ENCODE peak calls at places on chromosome X, in ten cellular contexts. One of them, this sample, is unnamed.
A peak's percentile ranks its signal among the peaks of the same experiment; 100 is the strongest.

GRCh38 chrX:69152398-69152797 is 12.9 kb downstream of the PJA1 start:
- DNase-seq in hepatocyte: no peak
- DNase-seq in cardiac fibroblast: peak; percentile 12
- DNase-seq in AG10803: no peak
- DNase-seq in heart right ventricle: no peak
- DNase-seq in tibial nerve: no peak
- DNase-seq in transverse colon: peak; percentile 43
- DNase-seq in endodermal cell: peak; percentile 38
- DNase-seq in AG09309: no peak
- DNase-seq in right lobe of liver: peak; percentile 80
- DNase-seq in this sample: peak; percentile 60

GRCh38 chrX:43655961-43656494 is at the start of gene MAOA:
- DNase-seq in right lobe of liver: peak; percentile 86
- DNase-seq in tibial nerve: peak; percentile 86
- DNase-seq in transverse colon: peak; percentile 88
- DNase-seq in heart right ventricle: peak; percentile 77
- DNase-seq in cardiac fibroblast: peak; percentile 67
- DNase-seq in AG10803: no peak
- DNase-seq in endodermal cell: peak; percentile 80
- DNase-seq in AG09309: no peak
- DNase-seq in hepatocyte: peak; percentile 73
- DNase-seq in this sample: peak; percentile 71

GRCh38 chrX:65300104-65300809 is 234.3 kb downstream of the LAS1L start:
- DNase-seq in hepatocyte: no peak
- DNase-seq in cardiac fibroblast: no peak
- DNase-seq in AG09309: no peak
- DNase-seq in endodermal cell: peak; percentile 85
- DNase-seq in right lobe of liver: no peak
- DNase-seq in AG10803: no peak
- DNase-seq in heart right ventricle: no peak
- DNase-seq in transverse colon: no peak
- DNase-seq in tibial nerve: no peak
- DNase-seq in this sample: no peak

GRCh38 chrX:108439434-108439883 is at the start of gene COL4A5:
- DNase-seq in AG09309: no peak
- DNase-seq in right lobe of liver: no peak
- DNase-seq in AG10803: peak; percentile 61
- DNase-seq in endodermal cell: peak; percentile 85
- DNase-seq in cardiac fibroblast: peak; percentile 92
- DNase-seq in tibial nerve: no peak
- DNase-seq in hepatocyte: peak; percentile 72
- DNase-seq in heart right ventricle: peak; percentile 25
- DNase-seq in transverse colon: peak; percentile 16
- DNase-seq in this sample: peak; percentile 91

GRCh38 chrX:103211012-103211715 is 3.7 kb upstream of the BEX4 start:
- DNase-seq in AG10803: peak; percentile 40
- DNase-seq in AG09309: no peak
- DNase-seq in endodermal cell: peak; percentile 83
- DNase-seq in cardiac fibroblast: peak; percentile 60
- DNase-seq in right lobe of liver: no peak
- DNase-seq in transverse colon: peak; percentile 38
- DNase-seq in tibial nerve: no peak
- DNase-seq in heart right ventricle: no peak
- DNase-seq in hepatocyte: peak; percentile 62
- DNase-seq in this sample: peak; percentile 53

GRCh38 chrX:118197730-118198129 is 81.1 kb upstream of the KLHL13 start:
- DNase-seq in cardiac fibroblast: no peak
- DNase-seq in right lobe of liver: no peak
- DNase-seq in AG09309: no peak
- DNase-seq in hepatocyte: no peak
- DNase-seq in heart right ventricle: no peak
- DNase-seq in transverse colon: no peak
- DNase-seq in endodermal cell: no peak
- DNase-seq in AG10803: no peak
- DNase-seq in tibial nerve: no peak
- DNase-seq in this sample: no peak

GRCh38 chrX:133335027-133335426 is 80.3 kb downstream of the GPC4 start:
- DNase-seq in cardiac fibroblast: peak; percentile 35
- DNase-seq in tibial nerve: no peak
- DNase-seq in hepatocyte: peak; percentile 31
- DNase-seq in AG09309: peak; percentile 8
- DNase-seq in transverse colon: peak; percentile 13
- DNase-seq in endodermal cell: no peak
- DNase-seq in right lobe of liver: no peak
- DNase-seq in heart right ventricle: no peak
- DNase-seq in AG10803: peak; percentile 28
- DNase-seq in this sample: peak; percentile 46

GRCh38 chrX:30150196-30150895 is 65.0 kb upstream of the MAGEB2 start:
- DNase-seq in hepatocyte: no peak
- DNase-seq in AG09309: no peak
- DNase-seq in transverse colon: no peak
- DNase-seq in AG10803: no peak
- DNase-seq in tibial nerve: no peak
- DNase-seq in endodermal cell: no peak
- DNase-seq in cardiac fibroblast: no peak
- DNase-seq in right lobe of liver: no peak
- DNase-seq in heart right ventricle: no peak
- DNase-seq in this sample: peak; percentile 37

GRCh38 chrX:139692908-139693307 is 15.1 kb downstream of the MCF2 start:
- DNase-seq in transverse colon: no peak
- DNase-seq in tibial nerve: no peak
- DNase-seq in heart right ventricle: no peak
- DNase-seq in hepatocyte: no peak
- DNase-seq in AG10803: no peak
- DNase-seq in AG09309: no peak
- DNase-seq in cardiac fibroblast: no peak
- DNase-seq in endodermal cell: peak; percentile 47
- DNase-seq in right lobe of liver: no peak
- DNase-seq in this sample: no peak

GRCh38 chrX:139692506-139692849 is 15.5 kb downstream of the MCF2 start:
- DNase-seq in transverse colon: no peak
- DNase-seq in AG09309: no peak
- DNase-seq in hepatocyte: no peak
- DNase-seq in heart right ventricle: no peak
- DNase-seq in cardiac fibroblast: peak; percentile 0
- DNase-seq in tibial nerve: no peak
- DNase-seq in AG10803: peak; percentile 1
- DNase-seq in right lobe of liver: no peak
- DNase-seq in endodermal cell: peak; percentile 74
- DNase-seq in this sample: peak; percentile 0

GRCh38 chrX:139691843-139692505 is 16.0 kb downstream of the MCF2 start:
- DNase-seq in cardiac fibroblast: peak; percentile 0
- DNase-seq in right lobe of liver: no peak
- DNase-seq in AG09309: no peak
- DNase-seq in hepatocyte: peak; percentile 5
- DNase-seq in AG10803: no peak
- DNase-seq in tibial nerve: no peak
- DNase-seq in heart right ventricle: no peak
- DNase-seq in transverse colon: no peak
- DNase-seq in endodermal cell: peak; percentile 74
- DNase-seq in this sample: peak; percentile 3

GRCh38 chrX:139691493-139691842 is 16.5 kb downstream of the MCF2 start:
- DNase-seq in AG09309: no peak
- DNase-seq in right lobe of liver: no peak
- DNase-seq in transverse colon: no peak
- DNase-seq in endodermal cell: no peak
- DNase-seq in hepatocyte: peak; percentile 5
- DNase-seq in AG10803: peak; percentile 3
- DNase-seq in heart right ventricle: peak; percentile 13
- DNase-seq in tibial nerve: no peak
- DNase-seq in cardiac fibroblast: peak; percentile 5
- DNase-seq in this sample: peak; percentile 4
- H3K4me3 ChIP-seq in AG09309: peak overlapping the region; percentile 12
- H3K4me3 ChIP-seq in right lobe of liver: peak overlapping the region; percentile 9
- H3K4me3 ChIP-seq in transverse colon: no peak overlapping the region
- H3K4me3 ChIP-seq in endodermal cell: no peak overlapping the region
- H3K4me3 ChIP-seq in hepatocyte: no peak overlapping the region
- H3K4me3 ChIP-seq in AG10803: peak overlapping the region; percentile 45
- H3K4me3 ChIP-seq in heart right ventricle: peak overlapping the region; percentile 53
- H3K4me3 ChIP-seq in tibial nerve: no peak overlapping the region
- H3K4me3 ChIP-seq in cardiac fibroblast: peak overlapping the region; percentile 22
- H3K4me3 ChIP-seq in this sample: peak overlapping the region; percentile 32

GRCh38 chrX:12971282-12972003 is 3.5 kb upstream of the TMSB4X start:
- DNase-seq in cardiac fibroblast: no peak
- DNase-seq in AG10803: no peak
- DNase-seq in hepatocyte: no peak
- DNase-seq in AG09309: no peak
- DNase-seq in transverse colon: no peak
- DNase-seq in tibial nerve: no peak
- DNase-seq in right lobe of liver: no peak
- DNase-seq in endodermal cell: no peak
- DNase-seq in heart right ventricle: no peak
- DNase-seq in this sample: no peak

GRCh38 chrX:12972867-12973560 is 1.9 kb upstream of the TMSB4X start:
- DNase-seq in AG09309: no peak
- DNase-seq in cardiac fibroblast: no peak
- DNase-seq in AG10803: no peak
- DNase-seq in transverse colon: no peak
- DNase-seq in heart right ventricle: no peak
- DNase-seq in hepatocyte: no peak
- DNase-seq in right lobe of liver: no peak
- DNase-seq in endodermal cell: no peak
- DNase-seq in tibial nerve: no peak
- DNase-seq in this sample: no peak

GRCh38 chrX:12972239-12972638 is 2.7 kb upstream of the TMSB4X start:
- DNase-seq in hepatocyte: no peak
- DNase-seq in cardiac fibroblast: no peak
- DNase-seq in AG10803: no peak
- DNase-seq in tibial nerve: no peak
- DNase-seq in transverse colon: no peak
- DNase-seq in right lobe of liver: no peak
- DNase-seq in heart right ventricle: no peak
- DNase-seq in AG09309: no peak
- DNase-seq in endodermal cell: no peak
- DNase-seq in this sample: no peak

GRCh38 chrX:12967711-12968465 is 7.0 kb upstream of the TMSB4X start:
- DNase-seq in hepatocyte: no peak
- DNase-seq in right lobe of liver: no peak
- DNase-seq in AG09309: no peak
- DNase-seq in cardiac fibroblast: no peak
- DNase-seq in transverse colon: no peak
- DNase-seq in endodermal cell: no peak
- DNase-seq in heart right ventricle: no peak
- DNase-seq in tibial nerve: no peak
- DNase-seq in AG10803: no peak
- DNase-seq in this sample: no peak

GRCh38 chrX:12970691-12971202 is 4.2 kb upstream of the TMSB4X start:
- DNase-seq in hepatocyte: peak; percentile 79
- DNase-seq in cardiac fibroblast: peak; percentile 81
- DNase-seq in tibial nerve: no peak
- DNase-seq in heart right ventricle: no peak
- DNase-seq in endodermal cell: peak; percentile 80
- DNase-seq in AG10803: peak; percentile 67
- DNase-seq in transverse colon: no peak
- DNase-seq in right lobe of liver: no peak
- DNase-seq in AG09309: no peak
- DNase-seq in this sample: no peak
- TF ChIP-seq CTCF in hepatocyte: peak; percentile 76
- TF ChIP-seq CTCF in cardiac fibroblast: peak; percentile 37
- TF ChIP-seq CTCF in tibial nerve: peak; percentile 47
- TF ChIP-seq CTCF in heart right ventricle: peak; percentile 69
- TF ChIP-seq CTCF in endodermal cell: peak; percentile 66
- TF ChIP-seq CTCF in AG10803: peak; percentile 59
- TF ChIP-seq CTCF in transverse colon: peak; percentile 42
- TF ChIP-seq CTCF in right lobe of liver: peak; percentile 43
- TF ChIP-seq CTCF in AG09309: peak; percentile 61
- TF ChIP-seq CTCF in this sample: peak; percentile 38

GRCh38 chrX:78098108-78098507 is 5.9 kb upstream of the PGK1 start:
- DNase-seq in endodermal cell: no peak
- DNase-seq in hepatocyte: no peak
- DNase-seq in transverse colon: no peak
- DNase-seq in right lobe of liver: no peak
- DNase-seq in tibial nerve: no peak
- DNase-seq in AG10803: no peak
- DNase-seq in AG09309: no peak
- DNase-seq in heart right ventricle: no peak
- DNase-seq in cardiac fibroblast: no peak
- DNase-seq in this sample: no peak

GRCh38 chrX:78103656-78104446 is at the start of gene PGK1:
- DNase-seq in heart right ventricle: peak; percentile 96
- DNase-seq in right lobe of liver: peak; percentile 95
- DNase-seq in hepatocyte: peak; percentile 95
- DNase-seq in transverse colon: peak; percentile 96
- DNase-seq in tibial nerve: peak; percentile 87
- DNase-seq in cardiac fibroblast: peak; percentile 99
- DNase-seq in AG10803: peak; percentile 98
- DNase-seq in endodermal cell: peak; percentile 96
- DNase-seq in AG09309: peak; percentile 88
- DNase-seq in this sample: peak; percentile 96

GRCh38 chrX:78103001-78103634 is 930 bp upstream of the PGK1 start:
- DNase-seq in transverse colon: no peak
- DNase-seq in right lobe of liver: no peak
- DNase-seq in heart right ventricle: no peak
- DNase-seq in tibial nerve: no peak
- DNase-seq in AG09309: no peak
- DNase-seq in cardiac fibroblast: no peak
- DNase-seq in endodermal cell: no peak
- DNase-seq in AG10803: no peak
- DNase-seq in hepatocyte: no peak
- DNase-seq in this sample: no peak

GRCh38 chrX:78104447-78105176 is 564 bp downstream of the PGK1 start:
- DNase-seq in transverse colon: peak; percentile 70
- DNase-seq in cardiac fibroblast: peak; percentile 70
- DNase-seq in endodermal cell: peak; percentile 49
- DNase-seq in AG10803: peak; percentile 64
- DNase-seq in right lobe of liver: peak; percentile 53
- DNase-seq in hepatocyte: peak; percentile 72
- DNase-seq in tibial nerve: no peak
- DNase-seq in heart right ventricle: peak; percentile 40
- DNase-seq in AG09309: peak; percentile 24
- DNase-seq in this sample: peak; percentile 70

DNA sequence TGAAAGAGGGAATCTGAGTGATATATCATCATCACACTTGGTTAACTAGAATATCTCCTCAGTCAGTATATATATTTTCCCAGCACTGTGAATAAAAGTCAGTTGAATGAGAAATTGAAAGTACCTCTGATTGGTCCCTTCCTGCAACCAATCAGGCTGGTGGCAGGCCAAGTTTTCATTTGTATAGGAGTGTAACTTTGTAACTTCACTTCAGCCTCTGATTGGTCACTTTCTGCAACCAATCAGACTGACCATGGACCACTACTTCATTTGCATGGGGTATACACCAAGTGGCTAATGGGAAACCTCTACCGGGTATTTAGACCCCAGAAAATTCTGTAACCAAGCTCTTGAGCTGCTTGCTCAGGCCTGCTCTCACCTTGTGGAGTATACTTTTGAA is 1.9 kb upstream of the PGK1 start:
- DNase-seq in tibial nerve: no peak
- DNase-seq in transverse colon: no peak
- DNase-seq in AG10803: no peak
- DNase-seq in cardiac fibroblast: peak; percentile 16
- DNase-seq in AG09309: no peak
- DNase-seq in heart right ventricle: no peak
- DNase-seq in right lobe of liver: no peak
- DNase-seq in endodermal cell: no peak
- DNase-seq in hepatocyte: no peak
- DNase-seq in this sample: no peak
- H3K4me3 ChIP-seq in tibial nerve: no peak overlapping the region
- H3K4me3 ChIP-seq in transverse colon: no peak overlapping the region
- H3K4me3 ChIP-seq in AG10803: no peak overlapping the region
- H3K4me3 ChIP-seq in cardiac fibroblast: no peak overlapping the region
- H3K4me3 ChIP-seq in AG09309: no peak overlapping the region
- H3K4me3 ChIP-seq in heart right ventricle: no peak overlapping the region
- H3K4me3 ChIP-seq in right lobe of liver: no peak overlapping the region
- H3K4me3 ChIP-seq in endodermal cell: no peak overlapping the region
- H3K4me3 ChIP-seq in hepatocyte: no peak overlapping the region
- H3K4me3 ChIP-seq in this sample: no peak overlapping the region

DNA sequence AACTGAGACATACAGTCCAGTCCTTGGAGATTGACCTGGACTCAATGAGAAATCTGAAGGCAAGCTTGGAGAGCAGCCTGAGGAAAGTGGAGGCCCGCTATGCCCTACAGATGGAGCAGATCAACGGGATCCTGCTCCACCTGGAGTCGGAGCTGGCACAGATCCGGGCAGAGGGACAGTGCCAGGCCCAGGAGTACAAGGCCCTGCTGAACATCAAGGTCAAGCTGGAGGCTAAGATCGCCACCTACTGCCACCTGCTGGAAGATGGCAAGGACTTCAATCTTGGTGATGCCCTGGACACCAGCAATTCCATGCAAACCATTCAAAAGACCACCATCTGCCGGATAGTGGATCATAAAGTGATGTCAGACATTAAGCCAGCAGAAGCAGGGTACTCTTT is 20.4 kb upstream of the FRMPD3 start:
- DNase-seq in tibial nerve: no peak
- DNase-seq in right lobe of liver: peak; percentile 27
- DNase-seq in heart right ventricle: no peak
- DNase-seq in transverse colon: peak; percentile 34
- DNase-seq in endodermal cell: peak; percentile 85
- DNase-seq in AG10803: peak; percentile 23
- DNase-seq in cardiac fibroblast: peak; percentile 30
- DNase-seq in hepatocyte: no peak
- DNase-seq in AG09309: no peak
- DNase-seq in this sample: peak; percentile 35
- TF ChIP-seq CTCF in tibial nerve: no peak
- TF ChIP-seq CTCF in right lobe of liver: peak; percentile 42
- TF ChIP-seq CTCF in heart right ventricle: peak; percentile 29
- TF ChIP-seq CTCF in transverse colon: no peak
- TF ChIP-seq CTCF in endodermal cell: peak; percentile 68
- TF ChIP-seq CTCF in AG10803: peak; percentile 43
- TF ChIP-seq CTCF in cardiac fibroblast: peak; percentile 45
- TF ChIP-seq CTCF in hepatocyte: peak; percentile 14
- TF ChIP-seq CTCF in AG09309: peak; percentile 35
- TF ChIP-seq CTCF in this sample: peak; percentile 47